ENCODE peak calls at places on chromosomes 5 and 9, in ten cellular contexts. One of them, this sample, is unnamed.

GRCh38 chr9:115531410-115532130 is 413.6 kb upstream of the TNC start:
- DNase-seq in ovary: no peak
- DNase-seq in psoas muscle: no peak
- DNase-seq in astrocyte of the spinal cord: peak; percentile 76
- DNase-seq in mucosa of descending colon: no peak
- DNase-seq in nephron progenitor cell: no peak
- DNase-seq in neural progenitor cell: no peak
- DNase-seq in retinal pigment epithelial cell: no peak
- DNase-seq in GM06990: no peak
- DNase-seq in endothelial cell: no peak
- DNase-seq in this sample: no peak

GRCh38 chr9:113187935-113188595 is 33.0 kb downstream of the FKBP15 start:
- DNase-seq in astrocyte of the spinal cord: peak; percentile 79
- DNase-seq in mucosa of descending colon: peak; percentile 20
- DNase-seq in psoas muscle: peak; percentile 54
- DNase-seq in retinal pigment epithelial cell: peak; percentile 69
- DNase-seq in endothelial cell: no peak
- DNase-seq in nephron progenitor cell: no peak
- DNase-seq in GM06990: no peak
- DNase-seq in ovary: no peak
- DNase-seq in neural progenitor cell: no peak
- DNase-seq in this sample: peak; percentile 54

GRCh38 chr5:174328626-174329299 is 283.3 kb downstream of the NSG2 start:
- DNase-seq in endothelial cell: no peak
- DNase-seq in ovary: no peak
- DNase-seq in nephron progenitor cell: no peak
- DNase-seq in psoas muscle: no peak
- DNase-seq in GM06990: no peak
- DNase-seq in neural progenitor cell: no peak
- DNase-seq in retinal pigment epithelial cell: no peak
- DNase-seq in mucosa of descending colon: no peak
- DNase-seq in astrocyte of the spinal cord: no peak
- DNase-seq in this sample: no peak

GRCh38 chr5:43063731-43064171 is 23.6 kb upstream of the ANXA2R start:
- DNase-seq in GM06990: no peak
- DNase-seq in astrocyte of the spinal cord: peak; percentile 60
- DNase-seq in psoas muscle: peak; percentile 37
- DNase-seq in mucosa of descending colon: no peak
- DNase-seq in retinal pigment epithelial cell: no peak
- DNase-seq in ovary: no peak
- DNase-seq in nephron progenitor cell: no peak
- DNase-seq in neural progenitor cell: no peak
- DNase-seq in endothelial cell: no peak
- DNase-seq in this sample: no peak

GRCh38 chr9:136273244-136273865 is 27.7 kb upstream of the QSOX2 start:
- DNase-seq in neural progenitor cell: no peak
- DNase-seq in astrocyte of the spinal cord: no peak
- DNase-seq in GM06990: no peak
- DNase-seq in mucosa of descending colon: no peak
- DNase-seq in ovary: no peak
- DNase-seq in nephron progenitor cell: no peak
- DNase-seq in retinal pigment epithelial cell: no peak
- DNase-seq in endothelial cell: no peak
- DNase-seq in psoas muscle: no peak
- DNase-seq in this sample: no peak

GRCh38 chr5:16707869-16708192 is 91.0 kb upstream of the RETREG1 start:
- DNase-seq in neural progenitor cell: no peak
- DNase-seq in mucosa of descending colon: no peak
- DNase-seq in retinal pigment epithelial cell: no peak
- DNase-seq in endothelial cell: no peak
- DNase-seq in psoas muscle: no peak
- DNase-seq in ovary: no peak
- DNase-seq in nephron progenitor cell: no peak
- DNase-seq in astrocyte of the spinal cord: no peak
- DNase-seq in GM06990: no peak
- DNase-seq in this sample: no peak

GRCh38 chr5:158108177-158108576 is 249.2 kb upstream of the CLINT1 start:
- DNase-seq in GM06990: no peak
- DNase-seq in nephron progenitor cell: no peak
- DNase-seq in psoas muscle: no peak
- DNase-seq in ovary: no peak
- DNase-seq in mucosa of descending colon: no peak
- DNase-seq in retinal pigment epithelial cell: no peak
- DNase-seq in endothelial cell: no peak
- DNase-seq in astrocyte of the spinal cord: no peak
- DNase-seq in neural progenitor cell: no peak
- DNase-seq in this sample: no peak

GRCh38 chr9:70587143-70587710 is 172.8 kb upstream of the KLF9 start:
- DNase-seq in neural progenitor cell: no peak
- DNase-seq in astrocyte of the spinal cord: peak; percentile 88
- DNase-seq in endothelial cell: no peak
- DNase-seq in ovary: peak; percentile 28
- DNase-seq in nephron progenitor cell: no peak
- DNase-seq in GM06990: no peak
- DNase-seq in retinal pigment epithelial cell: peak; percentile 72
- DNase-seq in mucosa of descending colon: no peak
- DNase-seq in psoas muscle: no peak
- DNase-seq in this sample: no peak

GRCh38 chr5:147080391-147080790 is 154.4 kb upstream of the STK32A start:
- DNase-seq in retinal pigment epithelial cell: no peak
- DNase-seq in ovary: no peak
- DNase-seq in astrocyte of the spinal cord: no peak
- DNase-seq in endothelial cell: no peak
- DNase-seq in psoas muscle: no peak
- DNase-seq in mucosa of descending colon: no peak
- DNase-seq in nephron progenitor cell: no peak
- DNase-seq in neural progenitor cell: no peak
- DNase-seq in GM06990: no peak
- DNase-seq in this sample: no peak
- TF ChIP-seq CTCF in retinal pigment epithelial cell: no peak
- TF ChIP-seq CTCF in ovary: no peak
- TF ChIP-seq CTCF in astrocyte of the spinal cord: no peak
- TF ChIP-seq CTCF in endothelial cell: no peak
- TF ChIP-seq CTCF in psoas muscle: no peak
- TF ChIP-seq CTCF in mucosa of descending colon: no peak
- TF ChIP-seq CTCF in nephron progenitor cell: no peak
- TF ChIP-seq CTCF in neural progenitor cell: no peak
- TF ChIP-seq CTCF in GM06990: no peak
- TF ChIP-seq CTCF in this sample: no peak

GRCh38 chr9:77456829-77457437 is 191.2 kb downstream of the GNA14 start:
- DNase-seq in ovary: peak; percentile 85
- DNase-seq in mucosa of descending colon: peak; percentile 96
- DNase-seq in astrocyte of the spinal cord: peak; percentile 94
- DNase-seq in endothelial cell: peak; percentile 89
- DNase-seq in GM06990: peak; percentile 24
- DNase-seq in neural progenitor cell: peak; percentile 85
- DNase-seq in psoas muscle: peak; percentile 83
- DNase-seq in retinal pigment epithelial cell: peak; percentile 55
- DNase-seq in nephron progenitor cell: peak; percentile 86
- DNase-seq in this sample: peak; percentile 91

GRCh38 chr9:77453857-77454647 is 194.1 kb downstream of the GNA14 start:
- DNase-seq in endothelial cell: no peak
- DNase-seq in GM06990: peak; percentile 10
- DNase-seq in retinal pigment epithelial cell: no peak
- DNase-seq in psoas muscle: no peak
- DNase-seq in neural progenitor cell: no peak
- DNase-seq in mucosa of descending colon: no peak
- DNase-seq in nephron progenitor cell: no peak
- DNase-seq in astrocyte of the spinal cord: no peak
- DNase-seq in ovary: no peak
- DNase-seq in this sample: no peak

GRCh38 chr9:77454668-77455067 is 193.5 kb downstream of the GNA14 start:
- DNase-seq in psoas muscle: no peak
- DNase-seq in neural progenitor cell: no peak
- DNase-seq in mucosa of descending colon: no peak
- DNase-seq in endothelial cell: no peak
- DNase-seq in astrocyte of the spinal cord: peak; percentile 95
- DNase-seq in retinal pigment epithelial cell: no peak
- DNase-seq in GM06990: no peak
- DNase-seq in nephron progenitor cell: no peak
- DNase-seq in ovary: no peak
- DNase-seq in this sample: no peak

GRCh38 chr9:77457916-77458592 is 190.1 kb downstream of the GNA14 start:
- DNase-seq in neural progenitor cell: peak; percentile 84
- DNase-seq in retinal pigment epithelial cell: no peak
- DNase-seq in endothelial cell: peak; percentile 71
- DNase-seq in nephron progenitor cell: peak; percentile 69
- DNase-seq in astrocyte of the spinal cord: peak; percentile 72
- DNase-seq in psoas muscle: peak; percentile 34
- DNase-seq in GM06990: peak; percentile 38
- DNase-seq in ovary: peak; percentile 63
- DNase-seq in mucosa of descending colon: peak; percentile 78
- DNase-seq in this sample: peak; percentile 82

GRCh38 chr9:77455312-77455927 is 192.7 kb downstream of the GNA14 start:
- DNase-seq in GM06990: no peak
- DNase-seq in astrocyte of the spinal cord: no peak
- DNase-seq in endothelial cell: peak; percentile 45
- DNase-seq in ovary: no peak
- DNase-seq in neural progenitor cell: no peak
- DNase-seq in mucosa of descending colon: peak; percentile 85
- DNase-seq in psoas muscle: no peak
- DNase-seq in retinal pigment epithelial cell: no peak
- DNase-seq in nephron progenitor cell: no peak
- DNase-seq in this sample: peak; percentile 36
- TF ChIP-seq CTCF in GM06990: peak; percentile 59
- TF ChIP-seq CTCF in astrocyte of the spinal cord: peak; percentile 27
- TF ChIP-seq CTCF in endothelial cell: peak; percentile 61
- TF ChIP-seq CTCF in ovary: no peak
- TF ChIP-seq CTCF in neural progenitor cell: peak; percentile 52
- TF ChIP-seq CTCF in mucosa of descending colon: peak; percentile 35
- TF ChIP-seq CTCF in psoas muscle: peak; percentile 13
- TF ChIP-seq CTCF in retinal pigment epithelial cell: peak; percentile 54
- TF ChIP-seq CTCF in nephron progenitor cell: no peak
- TF ChIP-seq CTCF in this sample: peak; percentile 31

GRCh38 chr9:134813841-134814240 is 66.8 kb upstream of the FCN2 start:
- DNase-seq in endothelial cell: no peak
- DNase-seq in retinal pigment epithelial cell: no peak
- DNase-seq in astrocyte of the spinal cord: no peak
- DNase-seq in ovary: no peak
- DNase-seq in neural progenitor cell: no peak
- DNase-seq in mucosa of descending colon: no peak
- DNase-seq in psoas muscle: no peak
- DNase-seq in nephron progenitor cell: no peak
- DNase-seq in GM06990: no peak
- DNase-seq in this sample: no peak

GRCh38 chr9:134809296-134809695 is 71.3 kb upstream of the FCN2 start:
- DNase-seq in neural progenitor cell: no peak
- DNase-seq in nephron progenitor cell: no peak
- DNase-seq in GM06990: no peak
- DNase-seq in retinal pigment epithelial cell: no peak
- DNase-seq in ovary: no peak
- DNase-seq in psoas muscle: peak; percentile 34
- DNase-seq in endothelial cell: no peak
- DNase-seq in astrocyte of the spinal cord: no peak
- DNase-seq in mucosa of descending colon: no peak
- DNase-seq in this sample: no peak

GRCh38 chr9:134811079-134811672 is 69.4 kb upstream of the FCN2 start:
- DNase-seq in GM06990: no peak
- DNase-seq in retinal pigment epithelial cell: no peak
- DNase-seq in mucosa of descending colon: no peak
- DNase-seq in astrocyte of the spinal cord: no peak
- DNase-seq in psoas muscle: no peak
- DNase-seq in ovary: no peak
- DNase-seq in endothelial cell: no peak
- DNase-seq in neural progenitor cell: no peak
- DNase-seq in nephron progenitor cell: no peak
- DNase-seq in this sample: no peak

GRCh38 chr9:134814598-134815215 is 65.9 kb upstream of the FCN2 start:
- DNase-seq in GM06990: no peak
- DNase-seq in mucosa of descending colon: no peak
- DNase-seq in nephron progenitor cell: no peak
- DNase-seq in psoas muscle: no peak
- DNase-seq in retinal pigment epithelial cell: no peak
- DNase-seq in ovary: no peak
- DNase-seq in astrocyte of the spinal cord: peak; percentile 50
- DNase-seq in neural progenitor cell: no peak
- DNase-seq in endothelial cell: no peak
- DNase-seq in this sample: no peak

DNA sequence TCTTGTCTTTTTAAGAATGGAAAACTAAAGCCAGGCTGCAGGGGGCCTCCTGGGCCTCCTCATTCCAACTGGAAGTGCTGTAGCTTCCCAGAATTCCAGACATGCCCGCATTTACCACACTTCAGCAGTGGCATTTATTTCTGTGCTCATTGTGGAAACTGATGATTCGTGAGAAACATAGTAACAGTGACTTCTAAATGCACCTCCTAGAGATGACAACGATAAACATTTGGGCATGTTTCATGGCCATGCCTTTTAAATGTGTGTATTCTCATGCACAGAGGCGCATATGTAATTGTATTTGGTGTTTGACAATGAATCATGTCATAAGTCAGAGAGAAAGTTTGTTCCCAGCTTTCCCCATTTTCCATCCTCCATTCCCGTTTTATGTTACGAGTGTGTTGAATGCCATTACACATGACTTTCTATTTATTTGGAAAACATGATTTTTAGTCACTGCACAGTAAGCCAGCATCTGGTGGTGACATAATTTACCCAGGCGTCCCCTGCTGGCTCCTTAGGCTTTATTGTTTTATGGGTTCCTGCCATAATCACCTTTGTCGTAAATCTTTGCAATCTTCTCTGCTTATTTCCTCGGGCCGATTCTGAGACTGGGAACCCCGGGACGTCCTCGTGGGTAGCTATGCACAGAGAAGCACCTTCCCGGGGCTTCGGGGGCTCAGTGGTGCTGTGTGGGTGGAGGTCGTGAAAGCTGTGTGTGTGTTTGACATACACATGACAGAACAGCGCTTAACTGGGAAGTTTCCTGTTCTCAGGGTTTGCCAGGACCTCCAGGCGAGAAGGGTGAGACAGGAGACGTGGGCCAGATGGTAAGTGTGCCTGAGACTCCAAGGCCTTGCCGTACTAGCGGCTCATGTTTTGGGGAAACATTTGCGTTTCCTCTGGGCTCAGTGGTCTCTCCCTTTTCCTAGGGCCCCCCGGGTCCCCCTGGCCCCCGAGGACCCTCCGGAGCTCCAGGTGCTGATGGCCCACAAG is 68.6 kb upstream of the FCN2 start:
- DNase-seq in psoas muscle: no peak
- DNase-seq in endothelial cell: no peak
- DNase-seq in mucosa of descending colon: peak; percentile 29
- DNase-seq in GM06990: no peak
- DNase-seq in ovary: no peak
- DNase-seq in nephron progenitor cell: no peak
- DNase-seq in neural progenitor cell: peak; percentile 86
- DNase-seq in astrocyte of the spinal cord: peak; percentile 80
- DNase-seq in retinal pigment epithelial cell: no peak
- DNase-seq in this sample: no peak
- TF ChIP-seq CTCF in psoas muscle: no peak
- TF ChIP-seq CTCF in endothelial cell: no peak
- TF ChIP-seq CTCF in mucosa of descending colon: no peak
- TF ChIP-seq CTCF in GM06990: no peak
- TF ChIP-seq CTCF in ovary: no peak
- TF ChIP-seq CTCF in nephron progenitor cell: no peak
- TF ChIP-seq CTCF in neural progenitor cell: peak; percentile 8
- TF ChIP-seq CTCF in astrocyte of the spinal cord: peak; percentile 7
- TF ChIP-seq CTCF in retinal pigment epithelial cell: no peak
- TF ChIP-seq CTCF in this sample: no peak

GRCh38 chr5:33999986-34000385 is 7.9 kb downstream of the AMACR start:
- DNase-seq in retinal pigment epithelial cell: no peak
- DNase-seq in neural progenitor cell: no peak
- DNase-seq in GM06990: no peak
- DNase-seq in endothelial cell: no peak
- DNase-seq in astrocyte of the spinal cord: no peak
- DNase-seq in mucosa of descending colon: no peak
- DNase-seq in ovary: no peak
- DNase-seq in psoas muscle: no peak
- DNase-seq in nephron progenitor cell: no peak
- DNase-seq in this sample: no peak

GRCh38 chr5:33992864-33993263 is 8.4 kb upstream of the SLC45A2 start:
- DNase-seq in GM06990: no peak
- DNase-seq in endothelial cell: no peak
- DNase-seq in ovary: no peak
- DNase-seq in psoas muscle: no peak
- DNase-seq in retinal pigment epithelial cell: no peak
- DNase-seq in astrocyte of the spinal cord: no peak
- DNase-seq in mucosa of descending colon: no peak
- DNase-seq in neural progenitor cell: no peak
- DNase-seq in nephron progenitor cell: no peak
- DNase-seq in this sample: no peak

GRCh38 chr5:33997331-33997983 is 10.4 kb downstream of the AMACR start:
- DNase-seq in psoas muscle: peak; percentile 63
- DNase-seq in nephron progenitor cell: no peak
- DNase-seq in mucosa of descending colon: peak; percentile 81
- DNase-seq in endothelial cell: peak; percentile 38
- DNase-seq in astrocyte of the spinal cord: peak; percentile 87
- DNase-seq in ovary: peak; percentile 26
- DNase-seq in GM06990: no peak
- DNase-seq in retinal pigment epithelial cell: peak; percentile 48
- DNase-seq in neural progenitor cell: peak; percentile 58
- DNase-seq in this sample: peak; percentile 51

DNA sequence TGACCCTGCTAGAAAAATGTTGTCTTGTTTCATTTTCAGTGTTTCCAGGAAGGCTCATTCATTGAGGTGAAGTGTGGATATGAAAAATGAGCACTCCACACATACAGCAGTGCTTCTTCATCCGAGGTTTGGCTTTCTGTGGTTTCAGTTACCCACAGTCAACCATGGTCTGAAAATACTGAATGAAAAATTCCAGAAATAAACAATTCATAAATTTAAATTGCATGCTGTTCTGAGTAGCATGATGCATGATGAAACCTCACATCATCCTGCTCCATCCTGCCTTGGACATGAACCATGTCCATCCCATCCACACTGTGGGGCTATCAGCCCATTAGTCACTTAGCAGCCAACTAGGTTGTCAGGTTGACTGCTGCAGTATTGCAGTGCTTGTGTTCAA is 10.4 kb upstream of the SLC45A2 start:
- DNase-seq in nephron progenitor cell: no peak
- DNase-seq in endothelial cell: no peak
- DNase-seq in psoas muscle: no peak
- DNase-seq in neural progenitor cell: no peak
- DNase-seq in astrocyte of the spinal cord: peak; percentile 54
- DNase-seq in ovary: no peak
- DNase-seq in GM06990: no peak
- DNase-seq in retinal pigment epithelial cell: no peak
- DNase-seq in mucosa of descending colon: no peak
- DNase-seq in this sample: no peak
- TF ChIP-seq CTCF in nephron progenitor cell: no peak
- TF ChIP-seq CTCF in endothelial cell: no peak
- TF ChIP-seq CTCF in psoas muscle: no peak
- TF ChIP-seq CTCF in neural progenitor cell: no peak
- TF ChIP-seq CTCF in astrocyte of the spinal cord: no peak
- TF ChIP-seq CTCF in ovary: no peak
- TF ChIP-seq CTCF in GM06990: no peak
- TF ChIP-seq CTCF in retinal pigment epithelial cell: no peak
- TF ChIP-seq CTCF in mucosa of descending colon: no peak
- TF ChIP-seq CTCF in this sample: no peak

This sample was measured in testis.